ENCODE peak calls at places on chromosomes 12 and 14, in five cellular contexts. J is neuronal stem cell, X is H1, N is mesenchymal stem cell, L is IMR-90. H is an unnamed sample.

GRCh38 chr12:100141998-100142850 is 450 bp downstream of the BLTP3B start:
- DNase-seq in X (no peak), J (peak; percentile 60), N (no peak), L (no peak), H (no peak)

GRCh38 chr12:102765736-102766135 is 151.3 kb downstream of the PAH start:
- DNase-seq in J (no peak), X (no peak), N (no peak), L (no peak), H (no peak)

GRCh38 chr14:32509632-32510187 is 180.6 kb downstream of the AKAP6 start:
- DNase-seq in N (peak; percentile 73), L (peak; percentile 97), J (no peak), X (no peak), H (peak; percentile 6)

GRCh38 chr12:26748741-26749431 is 84.1 kb downstream of the ITPR2 start:
- DNase-seq in X (no peak), L (peak; percentile 70), N (peak; percentile 41), J (no peak), H (no peak)

GRCh38 chr12:76762556-76762955 is 1.4 kb upstream of the ZDHHC17 start:
- DNase-seq in X (no peak), J (peak; percentile 55), N (no peak), L (no peak), H (no peak)

GRCh38 chr12:53523131-53523530 is 15.8 kb upstream of the NPFF start:
- DNase-seq in N (no peak), X (no peak), L (peak; percentile 66), J (no peak), H (no peak)

GRCh38 chr12:25839470-25839869 is 119.0 kb upstream of the RASSF8 start:
- DNase-seq in N (no peak), J (no peak), L (peak; percentile 70), X (no peak), H (no peak)

GRCh38 chr12:53053223-53054111 is 3.6 kb downstream of the TNS2 start:
- DNase-seq in X (no peak), N (peak; percentile 51), L (no peak), J (no peak), H (peak; percentile 75)

GRCh38 chr14:74251546-74252030 is 12.3 kb downstream of the VSX2 start:
- DNase-seq in X (peak; percentile 31), N (peak; percentile 74), J (no peak), L (peak; percentile 69), H (peak; percentile 80)

GRCh38 chr12:126545411-126545810 is 1480.2 kb downstream of the AACS start:
- DNase-seq in X (no peak), J (no peak), L (no peak), N (peak; percentile 0), H (no peak)

GRCh38 chr12:47023311-47023710 is 56.1 kb upstream of the PCED1B start:
- DNase-seq in N (no peak), L (no peak), J (no peak), X (no peak), H (no peak)

GRCh38 chr14:37708481-37708880 is 113.1 kb downstream of the TTC6 start:
- DNase-seq in J (no peak), N (peak; percentile 19), L (peak; percentile 60), X (no peak), H (no peak)

GRCh38 chr14:56552615-56553014 is 27.0 kb upstream of the TMEM260 start:
- DNase-seq in J (no peak), L (no peak), N (no peak), X (no peak), H (no peak)

GRCh38 chr12:115437061-115437567 is 753.1 kb upstream of the TBX3 start:
- DNase-seq in L (no peak), X (no peak), N (no peak), J (no peak), H (no peak)

GRCh38 chr14:62307844-62308243 is 545.6 kb downstream of the SNAPC1 start:
- DNase-seq in X (no peak), L (no peak), J (no peak), N (no peak), H (no peak)

GRCh38 chr12:85835810-85836715 is at the start of gene RASSF9:
- DNase-seq in J (no peak), X (no peak), N (peak; percentile 49), L (peak; percentile 43), H (no peak)

GRCh38 chr14:21017528-21018245 is 7.2 kb downstream of the NDRG2 start:
- DNase-seq in J (no peak), X (no peak), L (no peak), N (no peak), H (no peak)

GRCh38 chr14:73740921-73741326 is 26.7 kb upstream of the PNMA1 start:
- DNase-seq in L (no peak), N (peak; percentile 57), X (no peak), J (no peak), H (peak; percentile 88)

GRCh38 chr12:127165567-127166392 is 1101.2 kb upstream of the TMEM132C start:
- DNase-seq in N (peak; percentile 73), J (peak; percentile 90), X (peak; percentile 62), L (peak; percentile 57), H (peak; percentile 21)

GRCh38 chr14:54446201-54446693 is 5.1 kb upstream of the CNIH1 start:
- DNase-seq in L (no peak), J (no peak), N (no peak), X (no peak), H (no peak)

GRCh38 chr14:36513451-36514277 is 6.4 kb downstream of the NKX2-1 start:
- DNase-seq in N (no peak), X (no peak), L (no peak), J (no peak), H (no peak)

GRCh38 chr12:116093915-116094314 is 183.6 kb downstream of the MED13L start:
- DNase-seq in J (no peak), X (no peak), L (no peak), N (no peak), H (no peak)

GRCh38 chr14:95460647-95461478 is 55.6 kb downstream of the SYNE3 start:
- DNase-seq in N (peak; percentile 81), L (peak; percentile 79), J (no peak), X (no peak), H (peak; percentile 27)

GRCh38 chr14:66508547-66508845 is 549 bp downstream of the GPHN start:
- DNase-seq in N (no peak), X (no peak), J (no peak), L (no peak), H (no peak)
- H3K4me3 ChIP-seq in N (peak overlapping the region; percentile 64), X (peak overlapping the region; percentile 82), J (peak overlapping the region; percentile 100), L (peak overlapping the region; percentile 96), H (peak overlapping the region; percentile 84)

DNA sequence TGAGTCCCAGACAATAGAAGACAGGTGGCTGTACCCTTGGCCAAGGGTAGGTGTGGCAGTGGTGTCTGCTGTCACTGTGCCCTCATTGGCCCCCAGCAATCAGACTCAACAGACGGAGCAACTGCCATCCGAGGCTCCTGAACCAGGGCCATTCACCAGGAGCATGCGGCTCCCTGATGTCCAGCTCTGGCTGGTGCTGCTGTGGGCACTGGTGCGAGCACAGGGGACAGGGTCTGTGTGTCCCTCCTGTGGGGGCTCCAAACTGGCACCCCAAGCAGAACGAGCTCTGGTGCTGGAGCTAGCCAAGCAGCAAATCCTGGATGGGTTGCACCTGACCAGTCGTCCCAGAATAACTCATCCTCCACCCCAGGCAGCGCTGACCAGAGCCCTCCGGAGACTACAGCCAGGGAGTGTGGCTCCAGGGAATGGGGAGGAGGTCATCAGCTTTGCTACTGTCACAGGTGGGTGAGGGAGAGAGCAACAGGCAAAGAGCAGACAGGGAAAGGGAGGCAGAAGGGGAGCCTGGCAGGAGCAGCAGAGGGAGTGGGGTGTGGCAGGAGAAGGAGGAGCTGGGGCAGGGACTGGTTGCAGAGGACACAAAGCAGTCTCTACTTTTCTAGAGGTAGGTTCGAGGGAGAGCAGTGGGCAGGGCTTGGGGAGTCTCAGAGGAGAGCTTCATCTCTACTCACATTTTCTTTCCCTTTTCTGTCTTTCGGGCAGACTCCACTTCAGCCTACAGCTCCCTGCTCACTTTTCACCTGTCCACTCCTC is 452 bp downstream of the INHBE start:
- DNase-seq in X (no peak), L (no peak), J (no peak), N (no peak), H (no peak)
- H3K14ac ChIP-seq in X (no peak overlapping the region), L (peak overlapping the region; percentile 89), J (peak overlapping the region; percentile 73), N (peak overlapping the region; percentile 29), H (no peak overlapping the region)

GRCh38 chr14:104932676-104933631 is 8.3 kb downstream of the PLD4 start:
- DNase-seq in L (peak; percentile 70), X (peak; percentile 38), J (peak; percentile 86), N (peak; percentile 67), H (peak; percentile 86)
- H3K4me3 ChIP-seq in L (peak overlapping the region; percentile 55), X (peak overlapping the region; percentile 12), J (peak overlapping the region; percentile 68), N (peak overlapping the region; percentile 50), H (peak overlapping the region; percentile 39)

GRCh38 chr12:48197967-48198618 is 5.0 kb downstream of the OR10AD1 start:
- DNase-seq in J (peak; percentile 90), X (peak; percentile 92), N (peak; percentile 85), L (peak; percentile 87), H (peak; percentile 97)
- H3K14ac ChIP-seq in J (no peak overlapping the region), X (no peak overlapping the region), N (peak overlapping the region; percentile 83), L (peak overlapping the region; percentile 97), H (peak overlapping the region; percentile 45)

H was measured in trophoblast cell.